ENCODE peak calls at places on chromosomes 16 and 17, in eight cellular contexts. B is HFF-Myc, H is HFFc6, D is GM23338, J is thoracic aorta, G is GM13976, P is bronchial epithelial cell, A is nephron progenitor cell. S is an unnamed sample.

GRCh38 chr17:47611372-47612350 is 38.1 kb upstream of the KPNB1 start:
- DNase-seq in B (no peak), H (peak), D (no peak), J (no peak), G (no peak), P (no peak), A (no peak), S (no peak)

GRCh38 chr16:22641030-22641671 is 130.5 kb downstream of the NPIPB5 start:
- DNase-seq in B (peak), H (peak), D (peak), J (no peak), G (no peak), P (peak), A (peak), S (peak)

GRCh38 chr17:40317345-40317873 is 8.4 kb downstream of the RARA start:
- DNase-seq in B (no peak), H (peak), D (peak), J (no peak), G (peak), P (peak), A (peak), S (peak)

GRCh38 chr16:66326995-66327513 is 39.4 kb upstream of the CDH5 start:
- DNase-seq in B (no peak), H (no peak), D (no peak), J (no peak), G (no peak), P (no peak), A (no peak), S (no peak)

GRCh38 chr16:1341495-1342388 is 8.3 kb downstream of the BAIAP3 start:
- DNase-seq in B (no peak), H (no peak), D (no peak), J (no peak), G (no peak), P (no peak), A (no peak), S (no peak)

GRCh38 chr17:31857920-31858646 is 961 bp downstream of the COPRS start:
- DNase-seq in B (no peak), H (no peak), D (no peak), J (no peak), G (no peak), P (peak), A (no peak), S (no peak)

GRCh38 chr17:13362341-13363122 is 239.2 kb downstream of the HS3ST3A1 start:
- DNase-seq in B (peak), H (peak), D (no peak), J (no peak), G (no peak), P (peak), A (peak), S (no peak)

GRCh38 chr16:13873835-13874438 is 46.0 kb upstream of the ERCC4 start:
- DNase-seq in B (no peak), H (no peak), D (peak), J (no peak), G (no peak), P (peak), A (peak), S (no peak)

GRCh38 chr16:73058616-73059409 is 10.9 kb upstream of the ZFHX3 start:
- DNase-seq in B (no peak), H (no peak), D (peak), J (no peak), G (peak), P (peak), A (peak), S (peak)
- TF ChIP-seq CTCF in B (no peak), H (no peak), D (no peak), J (no peak), G (no peak), P (no peak), A (no peak), S (no peak)

GRCh38 chr17:17827826-17828621 is 8.8 kb downstream of the SREBF1 start:
- DNase-seq in B (no peak), H (no peak), D (no peak), J (no peak), G (no peak), P (no peak), A (no peak), S (no peak)
- TF ChIP-seq CTCF in B (no peak), H (no peak), D (no peak), J (no peak), G (no peak), P (no peak), A (no peak), S (no peak)

GRCh38 chr16:88764913-88765349 is 20.1 kb downstream of the PIEZO1 start:
- DNase-seq in B (no peak), H (peak), D (peak), J (no peak), G (no peak), P (peak), A (no peak), S (no peak)
- TF ChIP-seq CTCF in B (no peak), H (no peak), D (no peak), J (no peak), G (no peak), P (no peak), A (no peak), S (no peak)

GRCh38 chr17:17499402-17500145 is 3.4 kb upstream of the RASD1 start:
- DNase-seq in B (no peak), H (no peak), D (no peak), J (no peak), G (no peak), P (no peak), A (no peak), S (no peak)

GRCh38 chr17:17498606-17499301 is 2.6 kb upstream of the RASD1 start:
- DNase-seq in B (no peak), H (no peak), D (no peak), J (no peak), G (no peak), P (no peak), A (no peak), S (no peak)

GRCh38 chr17:17502741-17503565 is 6.8 kb upstream of the RASD1 start:
- DNase-seq in B (no peak), H (no peak), D (no peak), J (no peak), G (no peak), P (no peak), A (no peak), S (no peak)

GRCh38 chr17:17503566-17504130 is 7.5 kb upstream of the RASD1 start:
- DNase-seq in B (no peak), H (no peak), D (no peak), J (no peak), G (no peak), P (no peak), A (no peak), S (no peak)

DNA sequence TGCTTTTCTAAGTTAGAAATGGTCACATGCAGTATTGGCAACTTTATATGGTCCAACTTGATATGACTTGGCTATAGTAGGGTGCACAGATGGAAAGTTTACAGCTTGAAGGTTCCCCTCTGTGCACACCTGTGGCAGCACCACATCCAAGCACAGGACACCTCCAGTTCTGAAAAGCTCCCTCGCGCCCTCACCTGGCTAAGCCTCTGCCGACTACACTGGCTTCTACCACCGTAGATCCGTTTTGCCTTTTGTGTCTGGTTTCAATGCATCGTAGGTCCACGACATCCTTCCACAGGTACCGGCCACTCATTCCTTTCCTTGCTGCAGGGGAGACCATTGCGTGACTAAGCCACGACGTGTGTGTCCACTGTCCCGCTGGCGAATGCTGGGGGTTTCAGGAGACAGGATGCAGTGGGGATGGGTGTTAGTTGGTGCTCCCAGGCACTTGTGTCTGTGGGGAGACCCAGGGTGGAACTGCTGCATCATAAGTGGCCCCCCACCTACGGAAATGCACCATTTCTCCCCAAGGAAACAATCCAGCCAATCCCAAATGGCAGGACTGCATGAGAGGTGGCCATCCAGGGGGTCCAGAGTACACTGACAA is 4.9 kb upstream of the RASD1 start:
- DNase-seq in B (no peak), H (no peak), D (no peak), J (no peak), G (no peak), P (peak), A (no peak), S (no peak)
- TF ChIP-seq CTCF in B (no peak), H (no peak), D (peak), J (no peak), G (no peak), P (peak), A (no peak), S (no peak)